ENCODE peak calls at places on chromosomes 13 and 19, in eight cellular contexts. I is AG10803, P is fibroblast of mammary gland, H is endothelial cell, U is adrenal gland, F is HL-60, N is lower lobe of right lung, Y is astrocyte. R is an unnamed sample.

GRCh38 chr19:998064-998463 is 2.2 kb upstream of the GRIN3B start:
- DNase-seq in U (no peak), Y (no peak), H (no peak), I (no peak), N (no peak), F (no peak), P (no peak), R (no peak)

GRCh38 chr13:98481511-98481951 is 95.4 kb downstream of the STK24 start:
- DNase-seq in I (no peak), U (no peak), H (no peak), F (no peak), P (no peak), N (no peak), Y (no peak), R (no peak)

GRCh38 chr13:77150651-77151050 is 123.7 kb upstream of the FBXL3 start:
- DNase-seq in U (no peak), F (no peak), Y (peak; percentile 11), I (no peak), P (no peak), H (no peak), N (no peak), R (no peak)

GRCh38 chr13:42548731-42549554 is 25.0 kb upstream of the TNFSF11 start:
- DNase-seq in P (peak; percentile 33), H (no peak), F (peak; percentile 57), N (no peak), I (no peak), Y (peak; percentile 37), U (peak; percentile 39), R (no peak)

GRCh38 chr19:13095393-13095784 is 7.3 kb downstream of the LYL1 start:
- DNase-seq in F (no peak), H (no peak), Y (no peak), I (no peak), N (no peak), U (no peak), P (no peak), R (no peak)

GRCh38 chr13:112953591-112954487 is 15.2 kb upstream of the MCF2L start:
- DNase-seq in P (no peak), I (no peak), N (no peak), F (no peak), H (no peak), U (no peak), Y (no peak), R (no peak)

GRCh38 chr13:113802090-113802531 is 43.1 kb downstream of the TMEM255B start:
- DNase-seq in N (peak; percentile 54), Y (peak; percentile 51), I (peak; percentile 81), H (peak; percentile 56), U (no peak), F (no peak), P (peak; percentile 76), R (no peak)

GRCh38 chr13:31767175-31767900 is 28.0 kb downstream of the RXFP2 start:
- DNase-seq in U (no peak), I (peak; percentile 98), F (peak; percentile 16), N (no peak), Y (peak; percentile 98), P (peak; percentile 98), H (no peak), R (no peak)

GRCh38 chr19:4326837-4327251 is 11.8 kb downstream of the STAP2 start:
- DNase-seq in Y (no peak), N (no peak), I (no peak), F (no peak), U (peak; percentile 39), H (no peak), P (no peak), R (no peak)

GRCh38 chr19:12788682-12789097 is 2.6 kb upstream of the JUNB start:
- DNase-seq in U (peak; percentile 89), I (peak; percentile 72), P (peak; percentile 74), F (no peak), Y (no peak), H (no peak), N (peak; percentile 85), R (peak; percentile 65)

GRCh38 chr19:3668331-3669133 is 31.7 kb downstream of the PIP5K1C start:
- DNase-seq in I (no peak), N (no peak), P (peak; percentile 62), U (no peak), Y (peak; percentile 26), H (no peak), F (no peak), R (no peak)

GRCh38 chr13:114142640-114143490 is 10.4 kb upstream of the RASA3 start:
- DNase-seq in N (peak; percentile 70), I (no peak), U (no peak), P (no peak), Y (no peak), H (no peak), F (no peak), R (no peak)

GRCh38 chr13:19794552-19795143 is 11.9 kb upstream of the PSPC1 start:
- DNase-seq in I (no peak), H (no peak), N (no peak), P (no peak), U (no peak), F (no peak), Y (no peak), R (peak; percentile 72)

GRCh38 chr13:113216165-113217056 is 7.0 kb downstream of the CUL4A start:
- DNase-seq in P (peak; percentile 81), U (peak; percentile 70), H (no peak), N (peak; percentile 71), F (no peak), Y (peak; percentile 78), I (peak; percentile 62), R (peak; percentile 20)

GRCh38 chr13:110424596-110425443 is 117.7 kb downstream of the COL4A2 start:
- DNase-seq in N (no peak), P (no peak), Y (no peak), U (no peak), H (no peak), F (no peak), I (no peak), R (no peak)

GRCh38 chr13:27973291-27973690 is 4.2 kb upstream of the CDX2 start:
- DNase-seq in U (no peak), H (no peak), I (no peak), P (no peak), N (no peak), Y (no peak), F (no peak), R (no peak)

GRCh38 chr19:3653865-3654513 is 27.4 kb upstream of the CACTIN start:
- DNase-seq in F (no peak), P (no peak), Y (no peak), N (no peak), I (no peak), H (peak; percentile 33), U (no peak), R (peak; percentile 10)

GRCh38 chr13:46278474-46278873 is 66.7 kb downstream of the LRRC63 start:
- DNase-seq in U (no peak), H (no peak), Y (no peak), I (no peak), P (no peak), N (no peak), F (no peak), R (no peak)

GRCh38 chr13:43132228-43132627 is 108.8 kb downstream of the DNAJC15 start:
- DNase-seq in N (no peak), H (peak; percentile 23), I (no peak), Y (peak; percentile 36), U (peak; percentile 57), P (peak; percentile 42), F (no peak), R (peak; percentile 38)

GRCh38 chr19:35461050-35461449 is 13.0 kb downstream of the FFAR2 start:
- DNase-seq in N (no peak), P (no peak), Y (no peak), H (no peak), U (no peak), I (no peak), F (no peak), R (no peak)
- TF ChIP-seq CTCF in N (no peak), P (no peak), Y (no peak), H (no peak), U (no peak), I (no peak), F (no peak), R (no peak)

GRCh38 chr19:55461259-55461973 is at the start of gene ISOC2:
- DNase-seq in F (peak; percentile 99), N (peak; percentile 100), P (peak; percentile 99), Y (peak; percentile 99), I (peak; percentile 100), U (peak; percentile 100), H (peak; percentile 100), R (peak; percentile 100)
- TF ChIP-seq CTCF in F (no peak), N (peak; percentile 5), P (no peak), Y (no peak), I (no peak), U (no peak), H (no peak), R (no peak)

DNA sequence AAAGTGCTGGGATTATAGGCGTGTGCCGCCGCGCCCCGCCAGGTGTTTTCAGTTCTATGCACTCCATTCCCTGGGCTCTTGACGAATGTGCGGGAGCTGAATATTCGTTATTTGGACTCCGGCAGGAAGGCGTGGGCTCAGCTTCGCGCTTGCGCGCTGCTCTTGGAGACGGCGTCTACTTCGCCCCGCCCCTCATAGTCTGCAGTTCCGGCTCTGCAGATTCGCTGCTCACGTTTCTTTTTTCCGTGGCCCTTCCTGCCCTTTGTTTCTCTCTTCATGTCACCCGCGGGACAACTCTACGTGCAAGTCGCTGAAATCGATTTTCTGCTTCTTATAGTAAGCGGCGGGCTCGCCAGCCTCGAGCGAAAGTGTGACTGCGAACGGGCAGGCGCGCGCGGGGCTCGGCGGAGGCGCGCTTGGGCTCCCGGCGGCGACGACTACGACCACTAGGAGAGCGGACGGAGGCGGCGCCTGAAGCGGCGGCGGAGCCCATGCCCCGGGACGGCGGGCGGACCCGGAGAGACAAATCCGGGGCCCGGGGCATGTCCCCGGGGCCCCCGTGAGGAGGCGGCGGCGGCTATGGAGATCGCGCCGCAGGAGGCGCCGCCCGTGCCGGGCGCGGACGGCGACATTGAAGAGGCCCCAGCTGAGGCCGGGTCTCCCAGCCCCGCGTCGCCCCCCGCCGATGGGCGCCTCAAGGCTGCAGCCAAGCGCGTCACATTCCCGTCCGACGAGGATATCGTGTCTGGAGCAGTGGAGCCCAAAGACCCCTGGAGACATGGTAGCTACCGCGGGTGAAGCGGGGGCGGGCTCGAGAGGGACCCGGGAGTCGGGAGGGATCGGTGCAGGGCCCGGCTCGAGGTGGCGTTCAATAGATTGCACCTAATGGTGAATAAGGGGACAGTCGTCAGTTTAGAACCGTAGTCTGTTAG is at the start of gene PPP1R37:
- DNase-seq in U (peak; percentile 95), P (peak; percentile 98), F (peak; percentile 96), H (peak; percentile 86), N (peak; percentile 98), Y (peak; percentile 95), I (peak; percentile 98), R (peak; percentile 96)
- TF ChIP-seq CTCF in U (peak; percentile 42), P (no peak), F (no peak), H (peak; percentile 28), N (peak; percentile 38), Y (no peak), I (no peak), R (no peak)

DNA sequence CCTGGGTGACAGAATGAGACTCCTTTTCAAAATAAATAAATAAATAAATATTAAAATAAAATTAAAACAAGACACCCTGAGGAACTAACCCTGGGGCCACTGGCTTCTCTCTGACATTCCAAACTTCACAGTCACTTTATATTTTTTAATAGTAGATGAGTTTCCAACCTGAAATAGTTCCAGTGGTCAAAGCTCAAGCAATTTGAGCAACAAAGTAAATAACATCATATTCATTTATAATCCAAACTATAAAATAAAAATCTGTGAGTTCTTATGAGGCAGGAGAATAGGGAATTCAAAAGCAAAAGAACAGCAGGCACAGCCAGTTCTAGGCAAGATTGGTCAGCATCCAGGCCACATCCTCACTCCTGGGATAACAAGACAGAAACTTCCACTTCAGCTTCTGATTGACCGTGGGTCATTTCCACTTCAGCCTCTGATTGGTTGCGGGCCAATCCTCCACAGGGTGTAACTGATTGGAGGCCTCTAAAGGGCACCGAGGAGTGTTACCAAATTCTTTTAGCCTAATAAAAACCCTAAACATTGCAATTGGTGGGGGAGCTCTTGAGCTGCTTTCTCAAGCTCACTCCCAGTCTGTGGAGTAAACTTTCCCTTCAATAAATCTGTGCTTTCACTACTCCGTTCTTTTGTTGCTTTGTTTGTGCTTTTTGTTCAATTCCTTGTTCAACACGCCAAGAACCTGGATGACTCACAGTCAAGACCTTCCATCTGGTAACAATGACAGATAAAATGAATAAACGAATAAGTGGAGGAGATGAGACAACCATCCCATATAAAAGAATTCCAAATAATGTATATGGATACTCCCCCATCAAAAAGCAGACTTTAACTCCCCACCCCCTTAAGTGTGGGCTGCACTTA is 42.5 kb upstream of the AMER2 start:
- DNase-seq in F (no peak), U (peak; percentile 34), P (peak; percentile 73), I (peak; percentile 35), Y (peak; percentile 28), N (no peak), H (no peak), R (no peak)
- TF ChIP-seq CTCF in F (no peak), U (peak; percentile 12), P (peak; percentile 21), I (peak; percentile 26), Y (no peak), N (no peak), H (no peak), R (no peak)